ENCODE peak calls at places on chromosome 19, in ten cellular contexts. M, S, H, G, Y, J, P, U, E and L are unnamed samples.
A peak's percentile ranks its signal among the peaks of the same experiment; 100 is the strongest.

GRCh38 chr19:56142087-56142787 is 1.1 kb downstream of the ZNF444 start:
- DNase-seq in M (no peak), S (no peak), H (no peak), G (no peak), Y (no peak), J (no peak), P (no peak), U (no peak), E (no peak), L (no peak)

GRCh38 chr19:28289294-28290063 is 923.5 kb downstream of the UQCRFS1 start:
- DNase-seq in M (no peak), S (no peak), H (peak; percentile 87), G (no peak), Y (no peak), J (peak; percentile 64), P (peak; percentile 41), U (peak; percentile 75), E (no peak), L (no peak)

GRCh38 chr19:43354305-43354627 is 780 bp downstream of the CD177 start:
- DNase-seq in M (no peak), S (no peak), H (no peak), G (no peak), Y (no peak), J (no peak), P (no peak), U (no peak), E (no peak), L (no peak)

GRCh38 chr19:31257025-31257424 is 92.2 kb downstream of the TSHZ3 start:
- DNase-seq in M (no peak), S (no peak), H (no peak), G (no peak), Y (no peak), J (peak; percentile 25), P (no peak), U (no peak), E (no peak), L (no peak)

GRCh38 chr19:44626067-44626624 is 12.8 kb downstream of the IGSF23 start:
- DNase-seq in M (peak; percentile 66), S (no peak), H (no peak), G (no peak), Y (no peak), J (no peak), P (no peak), U (peak; percentile 97), E (no peak), L (no peak)

GRCh38 chr19:47786566-47786965 is 8.1 kb downstream of the SELENOW start:
- DNase-seq in M (no peak), S (no peak), H (no peak), G (no peak), Y (no peak), J (no peak), P (no peak), U (peak; percentile 81), E (no peak), L (no peak)

GRCh38 chr19:36198116-36198515 is 16.3 kb downstream of the ZNF565 start:
- DNase-seq in M (no peak), S (no peak), H (no peak), G (no peak), Y (no peak), J (no peak), P (peak; percentile 43), U (peak; percentile 22), E (no peak), L (no peak)

GRCh38 chr19:21127898-21128297 is 13.9 kb upstream of the ZNF431 start:
- DNase-seq in M (no peak), S (no peak), H (no peak), G (no peak), Y (no peak), J (no peak), P (no peak), U (no peak), E (no peak), L (no peak)

GRCh38 chr19:43872547-43873336 is 45.6 kb downstream of the ZNF283 start:
- DNase-seq in M (peak; percentile 10), S (no peak), H (no peak), G (no peak), Y (no peak), J (no peak), P (no peak), U (no peak), E (no peak), L (no peak)

GRCh38 chr19:33098023-33098652 is 17.2 kb downstream of the GPATCH1 start:
- DNase-seq in M (no peak), S (no peak), H (no peak), G (no peak), Y (no peak), J (no peak), P (no peak), U (no peak), E (no peak), L (peak; percentile 95)

GRCh38 chr19:3046621-3047306 is 15.5 kb downstream of the TLE5 start:
- DNase-seq in M (no peak), S (no peak), H (peak; percentile 83), G (no peak), Y (no peak), J (no peak), P (no peak), U (no peak), E (peak; percentile 44), L (no peak)

GRCh38 chr19:33621811-33622504 is at the start of gene CHST8:
- DNase-seq in M (no peak), S (no peak), H (peak; percentile 64), G (no peak), Y (no peak), J (no peak), P (peak; percentile 42), U (peak; percentile 42), E (no peak), L (no peak)

GRCh38 chr19:30471441-30471840 is 99.3 kb downstream of the ZNF536 start:
- DNase-seq in M (no peak), S (no peak), H (no peak), G (no peak), Y (no peak), J (no peak), P (no peak), U (no peak), E (no peak), L (no peak)

GRCh38 chr19:49113762-49114629 is at the start of gene LIN7B:
- DNase-seq in M (peak; percentile 52), S (peak; percentile 72), H (peak; percentile 73), G (peak; percentile 67), Y (peak; percentile 86), J (no peak), P (peak; percentile 66), U (peak; percentile 82), E (peak; percentile 62), L (no peak)

GRCh38 chr19:2240881-2241760 is 4.5 kb downstream of the SF3A2 start:
- DNase-seq in M (no peak), S (no peak), H (no peak), G (no peak), Y (no peak), J (no peak), P (no peak), U (peak; percentile 28), E (no peak), L (no peak)

GRCh38 chr19:1408300-1409203 is 1.2 kb downstream of the DAZAP1 start:
- DNase-seq in M (no peak), S (no peak), H (no peak), G (peak; percentile 38), Y (peak; percentile 24), J (no peak), P (no peak), U (peak; percentile 60), E (peak; percentile 39), L (no peak)

GRCh38 chr19:41255171-41255570 is 9.0 kb upstream of the HNRNPUL1 start:
- DNase-seq in M (no peak), S (no peak), H (no peak), G (no peak), Y (no peak), J (no peak), P (no peak), U (no peak), E (no peak), L (no peak)

GRCh38 chr19:35671818-35672217 is 5.5 kb downstream of the UPK1A start:
- DNase-seq in M (no peak), S (no peak), H (no peak), G (no peak), Y (no peak), J (no peak), P (no peak), U (no peak), E (no peak), L (no peak)